ENCODE peak calls at places on chromosomes 16 and 17, in nine cellular contexts. V is fibroblast of lung, K is BE2C, J is PC-3, T is PC-9, U is lung, R is mammary epithelial cell, B is heart left ventricle, C is left ventricle myocardium inferior. L is an unnamed sample.

GRCh38 chr16:88911148-88911945 is 44.9 kb upstream of the PABPN1L start:
- DNase-seq in R (no peak), K (no peak), B (no peak), T (no peak), C (no peak), U (no peak), J (no peak), V (peak), L (no peak)

GRCh38 chr16:49464877-49465504 is 91.4 kb downstream of the C16orf78 start:
- DNase-seq in J (no peak), K (no peak), B (peak), C (no peak), V (no peak), T (no peak), U (peak), R (no peak), L (no peak)

GRCh38 chr17:1627219-1627986 is 1.2 kb downstream of the SLC43A2 start:
- DNase-seq in J (no peak), T (no peak), B (no peak), K (peak), R (no peak), C (no peak), U (peak), V (no peak), L (no peak)

GRCh38 chr16:66042341-66042740 is 324.1 kb upstream of the CDH5 start:
- DNase-seq in K (no peak), U (no peak), C (no peak), B (no peak), V (no peak), R (no peak), J (no peak), T (no peak), L (no peak)

GRCh38 chr17:77180503-77181330 is 39.9 kb downstream of the SEC14L1 start:
- DNase-seq in B (no peak), V (no peak), J (no peak), T (no peak), K (no peak), R (no peak), U (no peak), C (no peak), L (no peak)

GRCh38 chr17:58391302-58391984 is 25.9 kb downstream of the RNF43 start:
- DNase-seq in K (peak), C (no peak), R (peak), J (peak), U (peak), B (peak), T (peak), V (peak), L (peak)

GRCh38 chr17:81064746-81065475 is 30.0 kb downstream of the BAIAP2 start:
- DNase-seq in U (no peak), T (peak), K (no peak), C (no peak), R (no peak), J (no peak), V (no peak), B (peak), L (peak)

GRCh38 chr17:83031321-83031945 is 48.0 kb upstream of the METRNL start:
- DNase-seq in C (no peak), V (no peak), U (no peak), R (no peak), J (no peak), T (no peak), B (no peak), K (no peak), L (no peak)

GRCh38 chr16:89397331-89397861 is 93.0 kb downstream of the ANKRD11 start:
- DNase-seq in V (no peak), R (no peak), K (no peak), C (no peak), U (no peak), J (no peak), B (no peak), T (no peak), L (no peak)

GRCh38 chr16:24624102-24624501 is 84.7 kb downstream of the RBBP6 start:
- DNase-seq in K (no peak), V (no peak), R (no peak), B (no peak), T (no peak), U (no peak), C (no peak), J (no peak), L (no peak)

GRCh38 chr16:84970447-84971127 is 40.7 kb downstream of the ZDHHC7 start:
- DNase-seq in U (peak), V (peak), C (peak), B (peak), K (peak), R (peak), T (peak), J (peak), L (peak)

GRCh38 chr17:64212122-64212521 is 50.9 kb downstream of the TEX2 start:
- DNase-seq in V (no peak), B (no peak), T (no peak), R (no peak), C (no peak), U (no peak), J (no peak), K (no peak), L (no peak)

GRCh38 chr17:32467949-32468348 is 18.8 kb upstream of the CDK5R1 start:
- DNase-seq in T (no peak), J (no peak), V (no peak), C (no peak), U (no peak), B (no peak), K (no peak), R (no peak), L (no peak)

GRCh38 chr16:138049-138417 is 440 bp downstream of the NPRL3 start:
- DNase-seq in R (no peak), K (peak), U (no peak), T (peak), V (no peak), B (peak), C (no peak), J (no peak), L (no peak)

GRCh38 chr16:10868562-10869469 is 8.2 kb upstream of the CIITA start:
- DNase-seq in T (no peak), C (peak), K (no peak), J (no peak), R (no peak), V (no peak), U (no peak), B (peak), L (no peak)

GRCh38 chr16:15777533-15778203 is 79.2 kb downstream of the MYH11 start:
- DNase-seq in K (peak), R (peak), C (no peak), T (peak), U (no peak), J (peak), V (peak), B (no peak), L (peak)

GRCh38 chr16:64711026-64711425 is 410.8 kb downstream of the CDH11 start:
- DNase-seq in T (no peak), J (no peak), C (no peak), V (no peak), R (no peak), K (no peak), B (no peak), U (no peak), L (no peak)

GRCh38 chr16:1159973-1160772 is 7.3 kb downstream of the CACNA1H start:
- DNase-seq in J (peak), V (no peak), C (peak), T (peak), U (no peak), R (peak), K (no peak), B (peak), L (peak)

GRCh38 chr16:1157639-1158455 is 4.9 kb downstream of the CACNA1H start:
- DNase-seq in T (no peak), C (peak), R (no peak), U (no peak), B (peak), J (no peak), V (no peak), K (no peak), L (no peak)

GRCh38 chr16:1160773-1161348 is 8.0 kb downstream of the CACNA1H start:
- DNase-seq in B (no peak), R (no peak), C (no peak), J (no peak), K (no peak), V (no peak), U (no peak), T (no peak), L (no peak)

GRCh38 chr16:1158456-1159324 is 5.8 kb downstream of the CACNA1H start:
- DNase-seq in J (no peak), K (no peak), U (no peak), R (no peak), T (no peak), B (peak), C (peak), V (peak), L (no peak)

DNA sequence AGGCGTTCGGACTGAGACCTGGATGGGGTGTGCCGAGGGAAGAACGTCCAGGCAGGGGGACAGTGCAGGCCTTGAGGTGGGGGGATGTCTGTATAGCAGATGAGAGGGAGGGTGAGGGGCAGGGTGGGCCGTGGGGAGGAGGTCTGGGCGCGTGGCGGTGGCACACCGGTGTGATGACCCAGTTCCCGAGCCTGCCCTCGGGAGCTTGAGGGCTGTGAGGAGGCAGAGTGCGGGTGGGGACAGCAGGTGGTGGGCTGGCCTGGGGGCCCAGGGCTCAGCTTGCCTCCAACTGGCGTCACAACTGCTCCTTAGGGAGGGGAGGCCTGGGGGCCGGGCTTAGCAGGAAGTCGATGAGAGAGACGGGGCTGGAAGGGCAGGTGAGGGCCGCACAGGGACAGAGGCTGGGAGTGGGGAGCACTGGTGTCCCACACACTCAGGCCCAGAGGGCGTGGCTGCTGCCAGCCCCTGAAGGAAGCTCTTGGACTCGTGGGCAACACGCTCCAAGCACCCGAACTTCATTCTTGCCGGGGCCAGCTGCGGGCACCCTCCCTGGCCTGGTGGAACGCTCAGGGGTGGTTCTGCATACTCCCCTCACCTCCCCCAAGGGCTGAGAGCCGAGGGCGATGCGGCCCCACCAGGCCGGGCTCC is 6.5 kb downstream of the CACNA1H start:
- DNase-seq in U (no peak), R (no peak), C (no peak), J (no peak), K (no peak), T (no peak), B (peak), V (no peak), L (no peak)
- H3K4me3 ChIP-seq in U (no peak), R (no peak), C (peak), J (peak), K (no peak), T (no peak), B (no peak), V (no peak), L (no peak)

GRCh38 chr16:87183647-87184046 is 133.5 kb downstream of the C16orf95 start:
- DNase-seq in V (no peak), C (no peak), U (no peak), B (no peak), K (no peak), J (no peak), R (no peak), T (no peak), L (no peak)
- TF ChIP-seq CTCF in V (no peak), C (no peak), U (no peak), B (no peak), K (no peak), J (no peak), R (no peak), T (no peak), L (no peak)

GRCh38 chr17:72501404-72502110 is 380.7 kb downstream of the SOX9 start:
- DNase-seq in U (peak), R (no peak), T (no peak), V (no peak), B (no peak), K (no peak), J (no peak), C (no peak), L (no peak)

GRCh38 chr17:72502111-72502939 is 381.5 kb downstream of the SOX9 start:
- DNase-seq in B (no peak), J (no peak), R (no peak), U (no peak), C (no peak), K (no peak), V (peak), T (no peak), L (peak)

GRCh38 chr17:72504783-72505182 is 384.0 kb downstream of the SOX9 start:
- DNase-seq in R (no peak), V (no peak), B (no peak), C (no peak), U (no peak), K (no peak), J (no peak), T (no peak), L (no peak)

GRCh38 chr17:72503556-72503955 is 382.7 kb downstream of the SOX9 start:
- DNase-seq in R (no peak), B (no peak), T (no peak), K (no peak), J (no peak), U (no peak), C (no peak), V (no peak), L (no peak)

DNA sequence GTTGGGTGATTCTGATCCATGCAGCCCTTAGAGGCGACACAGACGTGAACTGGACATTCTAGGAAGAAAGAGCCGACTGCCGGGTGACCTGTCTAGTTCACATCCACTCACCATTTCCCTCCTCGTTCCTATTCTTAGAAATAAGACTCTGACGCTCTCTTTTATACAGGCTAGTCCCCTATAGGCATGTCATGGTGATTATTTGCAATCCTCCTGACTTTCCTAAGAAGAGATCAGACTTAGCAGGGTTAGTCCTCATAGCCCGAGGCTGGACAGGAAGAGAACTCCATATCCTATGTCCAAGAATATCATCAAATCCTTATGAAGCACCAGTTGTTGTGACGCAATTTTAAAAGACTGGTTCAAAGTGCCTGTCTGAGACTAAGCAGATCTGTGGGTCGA is 382.1 kb downstream of the SOX9 start:
- DNase-seq in J (no peak), T (no peak), C (no peak), U (no peak), V (peak), R (no peak), B (no peak), K (no peak), L (peak)
- H3K4me3 ChIP-seq in J (no peak), T (no peak), C (no peak), U (no peak), V (peak), R (no peak), B (no peak), K (no peak), L (no peak)

DNA sequence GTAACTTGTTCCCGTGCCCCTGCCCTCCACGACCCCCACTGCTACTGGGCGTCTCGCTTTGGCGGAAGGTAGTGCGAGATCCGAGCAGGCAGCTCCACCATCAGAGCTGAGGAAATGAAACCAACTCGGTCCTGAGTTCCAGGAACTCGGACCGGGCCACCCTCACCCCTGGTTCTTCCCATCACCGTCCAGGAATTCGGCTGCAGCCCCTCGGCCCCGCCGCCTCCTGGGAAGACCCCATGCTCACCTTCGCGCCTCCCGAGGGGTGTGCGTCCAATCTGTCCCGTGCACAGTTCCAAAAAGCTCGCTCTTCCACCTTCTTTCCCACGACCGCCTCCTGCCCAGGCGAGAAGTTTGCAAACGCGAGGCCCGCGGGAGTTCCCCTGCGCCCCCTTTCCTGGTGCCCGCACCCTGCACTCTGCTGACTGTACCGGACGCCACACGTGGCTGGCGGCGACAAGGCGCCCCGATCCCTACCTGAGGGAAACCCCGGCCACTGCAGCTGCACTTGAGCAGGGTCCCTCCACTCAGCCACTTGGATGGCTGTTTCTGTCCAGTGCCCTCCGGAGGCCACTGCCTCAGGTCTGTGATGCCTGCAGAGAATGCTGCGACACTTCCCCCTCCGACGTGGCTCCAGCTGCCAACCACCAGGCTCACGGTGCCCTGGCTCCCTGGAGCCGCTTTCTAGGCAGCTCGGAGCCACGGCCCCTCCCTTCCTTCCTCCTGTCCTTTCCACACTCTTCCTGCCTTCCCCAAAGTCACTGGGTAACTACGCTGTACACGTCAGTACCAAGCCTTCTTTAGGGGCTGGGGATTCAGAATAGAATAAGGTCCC is at the start of gene MLKL:
- DNase-seq in V (peak), B (peak), J (peak), U (peak), R (peak), K (peak), C (peak), T (peak), L (peak)
- TF ChIP-seq CTCF in V (no peak), B (no peak), J (no peak), U (no peak), R (no peak), K (peak), C (no peak), T (no peak), L (no peak)

GRCh38 chr16:1961651-1962067 is 2.3 kb downstream of the NDUFB10 start:
- DNase-seq in T (no peak), B (no peak), V (no peak), K (peak), C (no peak), J (no peak), R (no peak), U (no peak), L (no peak)
- H3K4me3 ChIP-seq in T (peak), B (no peak), V (no peak), K (peak), C (no peak), J (peak), R (no peak), U (no peak), L (no peak)

DNA sequence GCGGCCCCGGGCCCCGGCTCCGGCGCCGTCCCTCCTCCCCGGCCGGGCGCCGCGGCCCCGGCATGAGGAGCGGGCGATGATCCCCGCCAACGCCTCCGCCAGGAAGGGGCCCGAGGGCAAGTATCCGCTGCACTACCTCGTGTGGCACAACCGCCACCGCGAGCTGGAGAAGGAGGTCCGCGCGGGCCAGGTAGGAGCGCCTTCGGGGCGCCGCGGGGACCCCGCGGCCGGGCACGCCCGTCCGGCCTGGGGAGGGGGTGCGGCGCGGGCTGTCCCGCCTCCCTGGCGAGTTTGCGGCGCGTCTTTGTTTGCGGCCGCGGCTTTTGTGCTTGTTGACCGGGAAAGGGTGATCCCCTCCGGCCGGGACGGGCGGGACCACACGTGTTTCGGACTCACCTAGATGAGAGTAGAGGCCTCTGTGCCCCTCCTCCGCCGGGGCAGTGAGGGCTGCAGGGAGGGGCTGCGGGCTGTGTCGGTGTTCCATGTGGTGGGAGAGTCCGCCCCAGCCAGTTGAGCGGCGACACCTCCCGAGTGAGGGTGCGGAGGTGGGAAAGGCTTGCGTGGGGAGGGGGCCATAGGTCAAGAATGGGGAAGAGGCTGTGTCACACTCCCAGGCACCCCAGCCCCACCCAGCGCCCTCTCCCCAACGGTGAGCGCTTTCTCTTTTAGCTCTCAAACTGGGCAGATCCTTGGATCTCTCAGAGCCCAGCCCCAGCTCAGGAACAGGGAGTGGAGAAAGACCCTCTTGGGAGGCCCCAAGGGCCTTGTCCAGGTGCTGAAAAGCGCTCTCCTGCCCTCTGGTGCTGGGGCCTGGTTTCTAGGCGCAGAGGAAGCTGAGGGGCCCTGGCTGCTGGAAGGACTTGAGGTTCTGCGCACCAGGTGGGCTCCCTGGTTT is 861 bp downstream of the ANKRD13B start:
- DNase-seq in U (no peak), V (peak), R (no peak), J (peak), B (peak), T (peak), C (no peak), K (peak), L (no peak)
- TF ChIP-seq CTCF in U (no peak), V (no peak), R (peak), J (peak), B (peak), T (no peak), C (peak), K (peak), L (peak)

DNA sequence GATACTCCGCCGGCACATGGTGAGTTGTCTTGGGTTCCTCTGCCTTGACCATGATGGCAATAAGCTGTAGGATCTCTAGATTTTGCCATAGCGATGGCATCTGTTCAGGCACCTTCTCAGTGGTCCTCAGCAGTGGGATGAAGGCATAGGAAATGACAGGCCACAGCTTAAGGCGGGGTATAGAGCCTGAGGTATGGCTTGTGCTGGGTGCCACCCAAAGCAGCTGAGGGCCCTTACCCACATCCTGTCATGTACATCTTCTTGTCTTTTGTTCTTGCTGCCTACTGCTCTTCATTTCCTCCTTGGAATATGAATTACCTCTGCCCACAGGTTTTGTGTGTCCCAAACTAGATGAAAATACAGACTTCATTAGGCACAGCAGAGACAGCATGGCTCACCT is 29.5 kb downstream of the KAT7 start:
- DNase-seq in K (no peak), B (no peak), J (no peak), C (no peak), V (no peak), T (no peak), U (no peak), R (no peak), L (no peak)
- H3K4me3 ChIP-seq in K (no peak), B (no peak), J (no peak), C (no peak), V (no peak), T (no peak), U (no peak), R (no peak), L (no peak)